ENCODE peak calls at places on chromosomes 6 and 20, in nine cellular contexts. One of them, this sample, is unnamed.

GRCh38 chr20:47799116-47799715 is 13.9 kb upstream of the SULF2 start:
- DNase-seq in PC-3: no peak
- DNase-seq in heart right ventricle: peak; percentile 42
- DNase-seq in fibroblast of the aortic adventitia: no peak
- DNase-seq in HCT116: no peak
- DNase-seq in prostate gland: no peak
- DNase-seq in AG09309: no peak
- DNase-seq in coronary artery: no peak
- DNase-seq in uterus: no peak
- DNase-seq in this sample: no peak

GRCh38 chr6:125512621-125513020 is 210.9 kb upstream of the HDDC2 start:
- DNase-seq in heart right ventricle: no peak
- DNase-seq in prostate gland: no peak
- DNase-seq in fibroblast of the aortic adventitia: peak; percentile 4
- DNase-seq in uterus: no peak
- DNase-seq in HCT116: peak; percentile 8
- DNase-seq in PC-3: peak; percentile 5
- DNase-seq in coronary artery: no peak
- DNase-seq in AG09309: no peak
- DNase-seq in this sample: no peak

GRCh38 chr6:135423649-135424128 is 73.9 kb downstream of the AHI1 start:
- DNase-seq in coronary artery: no peak
- DNase-seq in uterus: no peak
- DNase-seq in fibroblast of the aortic adventitia: peak; percentile 69
- DNase-seq in prostate gland: no peak
- DNase-seq in heart right ventricle: peak; percentile 4
- DNase-seq in AG09309: peak; percentile 5
- DNase-seq in HCT116: peak; percentile 22
- DNase-seq in PC-3: peak; percentile 57
- DNase-seq in this sample: peak; percentile 37

GRCh38 chr6:56491606-56492328 is 150.9 kb downstream of the DST start:
- DNase-seq in prostate gland: no peak
- DNase-seq in uterus: peak; percentile 61
- DNase-seq in coronary artery: no peak
- DNase-seq in PC-3: peak; percentile 18
- DNase-seq in AG09309: no peak
- DNase-seq in HCT116: no peak
- DNase-seq in heart right ventricle: peak; percentile 74
- DNase-seq in fibroblast of the aortic adventitia: peak; percentile 77
- DNase-seq in this sample: no peak

GRCh38 chr6:81750660-81751387 is 1.7 kb downstream of the TENT5A start:
- DNase-seq in coronary artery: no peak
- DNase-seq in PC-3: peak; percentile 57
- DNase-seq in HCT116: no peak
- DNase-seq in heart right ventricle: no peak
- DNase-seq in fibroblast of the aortic adventitia: peak; percentile 50
- DNase-seq in prostate gland: no peak
- DNase-seq in AG09309: no peak
- DNase-seq in uterus: no peak
- DNase-seq in this sample: no peak

GRCh38 chr20:45300961-45301360 is 5.7 kb upstream of the RBPJL start:
- DNase-seq in fibroblast of the aortic adventitia: no peak
- DNase-seq in prostate gland: no peak
- DNase-seq in HCT116: peak; percentile 50
- DNase-seq in heart right ventricle: no peak
- DNase-seq in AG09309: no peak
- DNase-seq in uterus: no peak
- DNase-seq in coronary artery: no peak
- DNase-seq in PC-3: peak; percentile 47
- DNase-seq in this sample: no peak

GRCh38 chr6:107369493-107369892 is 89.9 kb downstream of the PDSS2 start:
- DNase-seq in prostate gland: no peak
- DNase-seq in AG09309: no peak
- DNase-seq in coronary artery: no peak
- DNase-seq in PC-3: no peak
- DNase-seq in heart right ventricle: no peak
- DNase-seq in uterus: no peak
- DNase-seq in HCT116: no peak
- DNase-seq in fibroblast of the aortic adventitia: no peak
- DNase-seq in this sample: no peak

GRCh38 chr6:112571886-112572285 is 224.8 kb downstream of the RFPL4B start:
- DNase-seq in uterus: no peak
- DNase-seq in heart right ventricle: no peak
- DNase-seq in prostate gland: no peak
- DNase-seq in fibroblast of the aortic adventitia: peak; percentile 58
- DNase-seq in HCT116: no peak
- DNase-seq in coronary artery: no peak
- DNase-seq in AG09309: no peak
- DNase-seq in PC-3: peak; percentile 24
- DNase-seq in this sample: peak; percentile 90

GRCh38 chr6:145008715-145009114 is 723.6 kb downstream of the UTRN start:
- DNase-seq in coronary artery: no peak
- DNase-seq in heart right ventricle: no peak
- DNase-seq in fibroblast of the aortic adventitia: no peak
- DNase-seq in uterus: no peak
- DNase-seq in AG09309: no peak
- DNase-seq in HCT116: no peak
- DNase-seq in PC-3: no peak
- DNase-seq in prostate gland: no peak
- DNase-seq in this sample: no peak

GRCh38 chr20:49230575-49231211 is 11.5 kb downstream of the DDX27 start:
- DNase-seq in prostate gland: no peak
- DNase-seq in PC-3: no peak
- DNase-seq in coronary artery: no peak
- DNase-seq in heart right ventricle: no peak
- DNase-seq in HCT116: no peak
- DNase-seq in AG09309: no peak
- DNase-seq in uterus: no peak
- DNase-seq in fibroblast of the aortic adventitia: no peak
- DNase-seq in this sample: peak; percentile 65

GRCh38 chr6:106186714-106187113 is 100.6 kb downstream of the PRDM1 start:
- DNase-seq in fibroblast of the aortic adventitia: no peak
- DNase-seq in HCT116: no peak
- DNase-seq in PC-3: no peak
- DNase-seq in uterus: no peak
- DNase-seq in prostate gland: no peak
- DNase-seq in heart right ventricle: no peak
- DNase-seq in coronary artery: no peak
- DNase-seq in AG09309: no peak
- DNase-seq in this sample: no peak
- TF ChIP-seq CTCF in fibroblast of the aortic adventitia: no peak
- TF ChIP-seq CTCF in HCT116: no peak
- TF ChIP-seq CTCF in PC-3: no peak
- TF ChIP-seq CTCF in uterus: no peak
- TF ChIP-seq CTCF in prostate gland: no peak
- TF ChIP-seq CTCF in heart right ventricle: no peak
- TF ChIP-seq CTCF in coronary artery: no peak
- TF ChIP-seq CTCF in AG09309: no peak
- TF ChIP-seq CTCF in this sample: no peak

DNA sequence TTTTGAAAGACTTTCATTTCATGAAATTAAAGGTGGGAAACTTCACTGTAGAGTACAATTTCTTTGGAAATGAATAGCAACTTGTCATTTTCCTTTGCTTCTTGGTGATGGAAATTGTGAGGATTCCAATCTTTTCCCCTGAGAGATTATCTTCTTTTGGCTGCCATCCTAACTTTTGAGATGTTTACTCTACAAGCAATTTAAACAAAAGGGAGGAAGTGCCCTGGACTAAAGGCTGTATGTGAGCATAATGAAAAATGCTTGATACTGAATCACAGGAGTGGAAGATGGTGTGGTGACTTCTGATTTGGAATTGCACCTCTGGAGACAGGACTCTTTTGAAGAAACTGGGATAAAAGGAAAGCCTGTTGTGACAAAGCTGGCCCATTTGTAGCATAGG is 43.1 kb upstream of the JAG1 start:
- DNase-seq in uterus: no peak
- DNase-seq in AG09309: no peak
- DNase-seq in HCT116: no peak
- DNase-seq in prostate gland: no peak
- DNase-seq in heart right ventricle: no peak
- DNase-seq in fibroblast of the aortic adventitia: no peak
- DNase-seq in coronary artery: no peak
- DNase-seq in PC-3: peak; percentile 71
- DNase-seq in this sample: no peak
- H3K4me3 ChIP-seq in uterus: no peak overlapping the region
- H3K4me3 ChIP-seq in AG09309: no peak overlapping the region
- H3K4me3 ChIP-seq in HCT116: no peak overlapping the region
- H3K4me3 ChIP-seq in prostate gland: no peak overlapping the region
- H3K4me3 ChIP-seq in heart right ventricle: no peak overlapping the region
- H3K4me3 ChIP-seq in fibroblast of the aortic adventitia: no peak overlapping the region
- H3K4me3 ChIP-seq in coronary artery: no peak overlapping the region
- H3K4me3 ChIP-seq in PC-3: no peak overlapping the region
- H3K4me3 ChIP-seq in this sample: no peak overlapping the region

GRCh38 chr6:34573567-34574183 is 17.5 kb upstream of the SPDEF start:
- DNase-seq in PC-3: no peak
- DNase-seq in AG09309: no peak
- DNase-seq in prostate gland: no peak
- DNase-seq in uterus: no peak
- DNase-seq in heart right ventricle: no peak
- DNase-seq in coronary artery: no peak
- DNase-seq in HCT116: no peak
- DNase-seq in fibroblast of the aortic adventitia: no peak
- DNase-seq in this sample: no peak

GRCh38 chr6:34574647-34575293 is 18.6 kb upstream of the SPDEF start:
- DNase-seq in heart right ventricle: no peak
- DNase-seq in uterus: no peak
- DNase-seq in coronary artery: no peak
- DNase-seq in PC-3: no peak
- DNase-seq in AG09309: no peak
- DNase-seq in prostate gland: no peak
- DNase-seq in fibroblast of the aortic adventitia: no peak
- DNase-seq in HCT116: no peak
- DNase-seq in this sample: no peak

GRCh38 chr6:34572021-34572420 is 15.9 kb upstream of the SPDEF start:
- DNase-seq in fibroblast of the aortic adventitia: no peak
- DNase-seq in prostate gland: no peak
- DNase-seq in PC-3: no peak
- DNase-seq in HCT116: no peak
- DNase-seq in heart right ventricle: no peak
- DNase-seq in uterus: no peak
- DNase-seq in coronary artery: no peak
- DNase-seq in AG09309: no peak
- DNase-seq in this sample: no peak

GRCh38 chr6:34571388-34571787 is 15.3 kb upstream of the SPDEF start:
- DNase-seq in fibroblast of the aortic adventitia: peak; percentile 17
- DNase-seq in heart right ventricle: no peak
- DNase-seq in uterus: no peak
- DNase-seq in PC-3: no peak
- DNase-seq in HCT116: no peak
- DNase-seq in AG09309: no peak
- DNase-seq in coronary artery: no peak
- DNase-seq in prostate gland: no peak
- DNase-seq in this sample: no peak

GRCh38 chr6:34572585-34572984 is 16.5 kb upstream of the SPDEF start:
- DNase-seq in uterus: no peak
- DNase-seq in PC-3: no peak
- DNase-seq in prostate gland: no peak
- DNase-seq in fibroblast of the aortic adventitia: no peak
- DNase-seq in coronary artery: no peak
- DNase-seq in AG09309: no peak
- DNase-seq in HCT116: no peak
- DNase-seq in heart right ventricle: no peak
- DNase-seq in this sample: no peak
- TF ChIP-seq CTCF in uterus: no peak
- TF ChIP-seq CTCF in PC-3: no peak
- TF ChIP-seq CTCF in prostate gland: no peak
- TF ChIP-seq CTCF in fibroblast of the aortic adventitia: no peak
- TF ChIP-seq CTCF in coronary artery: no peak
- TF ChIP-seq CTCF in AG09309: no peak
- TF ChIP-seq CTCF in HCT116: no peak
- TF ChIP-seq CTCF in heart right ventricle: no peak
- TF ChIP-seq CTCF in this sample: no peak

GRCh38 chr20:31711416-31712111 is 11.1 kb downstream of the BCL2L1 start:
- DNase-seq in heart right ventricle: no peak
- DNase-seq in PC-3: peak; percentile 20
- DNase-seq in fibroblast of the aortic adventitia: no peak
- DNase-seq in HCT116: no peak
- DNase-seq in AG09309: no peak
- DNase-seq in uterus: no peak
- DNase-seq in coronary artery: no peak
- DNase-seq in prostate gland: no peak
- DNase-seq in this sample: no peak

GRCh38 chr20:31712564-31713311 is 9.9 kb downstream of the BCL2L1 start:
- DNase-seq in uterus: peak; percentile 88
- DNase-seq in prostate gland: peak; percentile 96
- DNase-seq in HCT116: peak; percentile 92
- DNase-seq in AG09309: no peak
- DNase-seq in fibroblast of the aortic adventitia: peak; percentile 90
- DNase-seq in heart right ventricle: peak; percentile 91
- DNase-seq in PC-3: peak; percentile 97
- DNase-seq in coronary artery: peak; percentile 96
- DNase-seq in this sample: peak; percentile 89

GRCh38 chr20:31713312-31714049 is 9.2 kb downstream of the BCL2L1 start:
- DNase-seq in AG09309: peak; percentile 38
- DNase-seq in fibroblast of the aortic adventitia: peak; percentile 90
- DNase-seq in HCT116: peak; percentile 69
- DNase-seq in uterus: peak; percentile 83
- DNase-seq in prostate gland: no peak
- DNase-seq in heart right ventricle: peak; percentile 90
- DNase-seq in coronary artery: peak; percentile 93
- DNase-seq in PC-3: peak; percentile 97
- DNase-seq in this sample: peak; percentile 95

GRCh38 chr20:31710423-31711250 is 12.0 kb downstream of the BCL2L1 start:
- DNase-seq in fibroblast of the aortic adventitia: no peak
- DNase-seq in HCT116: no peak
- DNase-seq in coronary artery: no peak
- DNase-seq in prostate gland: peak; percentile 86
- DNase-seq in AG09309: no peak
- DNase-seq in uterus: no peak
- DNase-seq in PC-3: peak; percentile 47
- DNase-seq in heart right ventricle: no peak
- DNase-seq in this sample: no peak

DNA sequence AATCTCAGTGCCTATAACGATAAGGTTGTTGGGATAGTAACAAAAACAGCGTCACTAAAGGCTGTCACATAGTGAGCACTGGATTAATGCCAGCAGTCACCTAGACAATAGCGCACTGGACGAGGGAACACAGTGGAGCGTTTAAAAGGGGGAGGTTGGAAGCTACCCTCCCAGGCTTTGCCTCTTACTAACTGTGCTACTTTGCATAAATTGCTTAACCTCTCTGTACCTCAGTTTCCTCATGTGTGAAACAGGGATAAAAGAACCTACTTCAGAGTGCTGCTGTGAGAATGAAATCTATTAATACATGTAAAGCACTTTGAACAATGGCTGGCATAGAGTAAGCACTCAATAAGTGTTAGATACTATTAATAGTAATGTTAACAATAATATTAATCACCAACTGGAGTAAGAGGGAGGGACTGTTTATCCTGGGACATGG is 10.5 kb downstream of the BCL2L1 start:
- DNase-seq in HCT116: no peak
- DNase-seq in uterus: peak; percentile 43
- DNase-seq in fibroblast of the aortic adventitia: no peak
- DNase-seq in prostate gland: peak; percentile 71
- DNase-seq in coronary artery: no peak
- DNase-seq in AG09309: no peak
- DNase-seq in PC-3: peak; percentile 43
- DNase-seq in heart right ventricle: peak; percentile 81
- DNase-seq in this sample: no peak
- H3K4me3 ChIP-seq in HCT116: no peak overlapping the region
- H3K4me3 ChIP-seq in uterus: no peak overlapping the region
- H3K4me3 ChIP-seq in fibroblast of the aortic adventitia: no peak overlapping the region
- H3K4me3 ChIP-seq in prostate gland: peak overlapping the region; percentile 8
- H3K4me3 ChIP-seq in coronary artery: peak overlapping the region; percentile 69
- H3K4me3 ChIP-seq in AG09309: no peak overlapping the region
- H3K4me3 ChIP-seq in PC-3: peak overlapping the region; percentile 59
- H3K4me3 ChIP-seq in heart right ventricle: no peak overlapping the region
- H3K4me3 ChIP-seq in this sample: no peak overlapping the region